ENCODE peak calls at places on chromosomes 4 and X, in five cellular contexts. One of them, this sample, is unnamed.

GRCh38 chr4:34371676-34372075 is 1872.6 kb downstream of the ARAP2 start:
- DNase-seq in choroid plexus epithelial cell: no peak
- DNase-seq in cardiac muscle cell: peak; percentile 34
- DNase-seq in psoas muscle: no peak
- DNase-seq in GM12865: no peak
- DNase-seq in this sample: no peak

GRCh38 chrX:17814557-17814956 is 46.5 kb downstream of the RAI2 start:
- DNase-seq in GM12865: no peak
- DNase-seq in cardiac muscle cell: peak; percentile 2
- DNase-seq in psoas muscle: no peak
- DNase-seq in choroid plexus epithelial cell: peak; percentile 49
- DNase-seq in this sample: no peak

GRCh38 chr4:46390353-46391058 is 578 bp upstream of the GABRA2 start:
- DNase-seq in GM12865: no peak
- DNase-seq in cardiac muscle cell: no peak
- DNase-seq in choroid plexus epithelial cell: peak; percentile 11
- DNase-seq in psoas muscle: no peak
- DNase-seq in this sample: peak; percentile 41

GRCh38 chrX:56233682-56234081 is 1.5 kb downstream of the KLF8 start:
- DNase-seq in psoas muscle: peak; percentile 49
- DNase-seq in GM12865: peak; percentile 88
- DNase-seq in cardiac muscle cell: peak; percentile 38
- DNase-seq in choroid plexus epithelial cell: peak; percentile 3
- DNase-seq in this sample: no peak

GRCh38 chr4:165493359-165493758 is 114.6 kb downstream of the CPE start:
- DNase-seq in cardiac muscle cell: peak; percentile 88
- DNase-seq in GM12865: peak; percentile 58
- DNase-seq in psoas muscle: peak; percentile 65
- DNase-seq in choroid plexus epithelial cell: peak; percentile 82
- DNase-seq in this sample: peak; percentile 72

GRCh38 chr4:74056114-74056857 is 17.8 kb upstream of the CXCL3 start:
- DNase-seq in choroid plexus epithelial cell: peak; percentile 73
- DNase-seq in cardiac muscle cell: peak; percentile 45
- DNase-seq in psoas muscle: no peak
- DNase-seq in GM12865: no peak
- DNase-seq in this sample: no peak

GRCh38 chr4:101201421-101201820 is 145.9 kb downstream of the PPP3CA start:
- DNase-seq in psoas muscle: no peak
- DNase-seq in cardiac muscle cell: no peak
- DNase-seq in choroid plexus epithelial cell: no peak
- DNase-seq in GM12865: no peak
- DNase-seq in this sample: no peak

GRCh38 chr4:109214622-109215350 is 87.7 kb downstream of the COL25A1 start:
- DNase-seq in psoas muscle: no peak
- DNase-seq in GM12865: no peak
- DNase-seq in choroid plexus epithelial cell: peak; percentile 19
- DNase-seq in cardiac muscle cell: peak; percentile 4
- DNase-seq in this sample: no peak

GRCh38 chrX:18075603-18076002 is 145.1 kb downstream of the BEND2 start:
- DNase-seq in cardiac muscle cell: no peak
- DNase-seq in GM12865: no peak
- DNase-seq in psoas muscle: no peak
- DNase-seq in choroid plexus epithelial cell: no peak
- DNase-seq in this sample: no peak

GRCh38 chrX:27976284-27976683 is 5.0 kb downstream of the DCAF8L1 start:
- DNase-seq in choroid plexus epithelial cell: peak; percentile 31
- DNase-seq in GM12865: no peak
- DNase-seq in cardiac muscle cell: peak; percentile 62
- DNase-seq in psoas muscle: no peak
- DNase-seq in this sample: no peak

GRCh38 chrX:56802921-56803848 is 74.1 kb downstream of the NBDY start:
- DNase-seq in GM12865: peak; percentile 80
- DNase-seq in psoas muscle: peak; percentile 83
- DNase-seq in cardiac muscle cell: peak; percentile 72
- DNase-seq in choroid plexus epithelial cell: peak; percentile 65
- DNase-seq in this sample: peak; percentile 79

GRCh38 chrX:132958086-132958703 is at the start of gene HS6ST2:
- DNase-seq in psoas muscle: peak; percentile 18
- DNase-seq in GM12865: no peak
- DNase-seq in choroid plexus epithelial cell: no peak
- DNase-seq in cardiac muscle cell: no peak
- DNase-seq in this sample: peak; percentile 68

DNA sequence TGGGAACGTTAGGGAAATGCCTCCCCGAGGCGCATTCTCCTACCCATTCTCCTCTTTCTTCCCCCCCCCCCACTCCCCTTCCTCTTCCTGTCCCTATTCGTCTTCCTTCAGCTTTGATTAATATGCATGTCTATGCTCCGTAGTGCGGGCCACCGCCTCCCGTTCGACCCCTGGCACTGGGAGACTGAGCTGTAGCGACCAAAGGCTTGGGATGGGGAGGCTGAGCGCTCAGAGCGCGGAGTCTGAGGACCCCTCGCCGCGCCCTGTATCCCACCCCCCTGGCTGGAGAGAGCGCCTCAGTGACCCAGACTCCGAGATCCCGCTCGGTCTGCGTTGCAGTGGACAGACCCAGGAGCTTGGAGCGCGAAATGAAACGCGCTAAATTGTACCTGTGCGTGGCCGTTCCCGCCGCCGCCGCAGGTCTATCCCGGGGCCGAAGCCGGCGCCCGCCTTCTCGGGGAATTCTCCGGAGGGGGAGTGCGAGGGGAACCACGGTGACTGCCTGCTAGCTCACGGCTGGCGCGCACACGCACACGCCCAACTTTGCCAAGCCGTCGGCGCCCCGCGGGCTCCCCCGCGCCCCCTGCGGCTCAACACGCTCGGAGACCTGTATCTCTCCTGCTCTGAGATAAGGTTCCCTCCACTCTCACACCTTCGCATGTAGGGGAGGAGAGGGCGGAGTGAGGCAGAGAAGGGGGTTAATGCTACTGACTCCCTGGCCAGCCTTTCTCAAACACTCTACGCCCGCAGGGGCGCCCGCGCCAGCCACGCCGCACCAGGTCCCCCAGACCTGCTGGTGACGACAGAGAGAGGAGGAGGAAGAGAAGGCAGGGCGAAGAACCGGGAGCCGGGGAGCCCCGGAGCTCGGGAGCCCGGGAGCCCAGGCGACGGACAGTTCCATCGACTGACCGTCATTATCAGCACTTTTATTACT is 1.5 kb upstream of the PTCHD1 start:
- DNase-seq in cardiac muscle cell: no peak
- DNase-seq in GM12865: no peak
- DNase-seq in choroid plexus epithelial cell: no peak
- DNase-seq in psoas muscle: no peak
- DNase-seq in this sample: peak; percentile 56
- H3K4me3 ChIP-seq in cardiac muscle cell: peak overlapping the region; percentile 36
- H3K4me3 ChIP-seq in GM12865: no peak overlapping the region
- H3K4me3 ChIP-seq in choroid plexus epithelial cell: no peak overlapping the region
- H3K4me3 ChIP-seq in psoas muscle: peak overlapping the region; percentile 54
- H3K4me3 ChIP-seq in this sample: peak overlapping the region; percentile 24

GRCh38 chr4:41069838-41070237 is 144.5 kb downstream of the APBB2 start:
- DNase-seq in GM12865: no peak
- DNase-seq in cardiac muscle cell: no peak
- DNase-seq in psoas muscle: no peak
- DNase-seq in choroid plexus epithelial cell: no peak
- DNase-seq in this sample: no peak
- H3K4me3 ChIP-seq in GM12865: no peak overlapping the region
- H3K4me3 ChIP-seq in cardiac muscle cell: no peak overlapping the region
- H3K4me3 ChIP-seq in psoas muscle: no peak overlapping the region
- H3K4me3 ChIP-seq in choroid plexus epithelial cell: no peak overlapping the region
- H3K4me3 ChIP-seq in this sample: no peak overlapping the region

GRCh38 chr4:115664285-115664684 is 550.9 kb upstream of the NDST4 start:
- DNase-seq in cardiac muscle cell: no peak
- DNase-seq in choroid plexus epithelial cell: no peak
- DNase-seq in psoas muscle: no peak
- DNase-seq in GM12865: no peak
- DNase-seq in this sample: no peak
- H3K4me3 ChIP-seq in cardiac muscle cell: no peak overlapping the region
- H3K4me3 ChIP-seq in choroid plexus epithelial cell: no peak overlapping the region
- H3K4me3 ChIP-seq in psoas muscle: no peak overlapping the region
- H3K4me3 ChIP-seq in GM12865: no peak overlapping the region
- H3K4me3 ChIP-seq in this sample: no peak overlapping the region

DNA sequence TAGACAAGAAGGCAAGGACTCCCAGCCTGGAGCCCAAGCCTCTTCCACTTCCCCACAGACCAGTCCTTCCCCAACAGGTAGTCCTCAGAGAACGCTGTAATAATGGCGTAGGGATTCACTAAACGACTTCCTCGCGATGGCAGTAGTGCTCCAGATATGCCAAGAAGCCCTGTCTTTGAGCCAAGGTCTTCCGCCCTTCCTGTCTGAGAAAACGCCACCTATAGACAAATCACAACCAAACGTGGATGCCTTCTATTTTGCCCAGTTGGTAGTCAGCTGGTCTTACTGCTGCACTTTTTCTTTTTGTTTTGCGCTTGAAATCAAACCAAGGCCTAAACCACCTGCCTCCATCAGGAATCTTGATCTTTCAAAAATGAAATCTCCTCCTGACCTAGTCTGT is 203.3 kb downstream of the OR13H1 start:
- DNase-seq in GM12865: peak; percentile 30
- DNase-seq in choroid plexus epithelial cell: no peak
- DNase-seq in psoas muscle: peak; percentile 59
- DNase-seq in cardiac muscle cell: no peak
- DNase-seq in this sample: no peak
- H3K4me3 ChIP-seq in GM12865: no peak overlapping the region
- H3K4me3 ChIP-seq in choroid plexus epithelial cell: no peak overlapping the region
- H3K4me3 ChIP-seq in psoas muscle: peak overlapping the region; percentile 72
- H3K4me3 ChIP-seq in cardiac muscle cell: no peak overlapping the region
- H3K4me3 ChIP-seq in this sample: peak overlapping the region; percentile 19

DNA sequence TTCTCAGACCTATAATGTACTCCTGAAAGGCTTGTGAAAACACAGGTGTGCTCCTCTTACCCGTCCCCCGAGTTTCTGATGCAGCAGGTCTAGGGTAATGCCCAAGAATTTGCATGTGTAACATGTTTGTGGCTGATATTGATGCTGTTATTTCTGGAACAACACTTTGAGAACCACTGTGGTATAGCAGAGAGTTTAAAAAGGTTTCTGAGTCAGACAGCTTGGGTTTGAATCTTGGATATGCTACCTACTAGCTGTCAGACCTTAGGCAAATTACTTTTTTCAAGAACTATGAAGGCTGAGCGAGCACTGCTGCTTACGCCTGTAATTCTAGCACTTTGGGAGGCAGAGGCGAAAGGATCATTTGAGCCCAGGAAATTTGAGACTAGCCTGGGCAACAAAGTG is 4.9 kb downstream of the AFF1 start:
- DNase-seq in GM12865: peak; percentile 97
- DNase-seq in choroid plexus epithelial cell: no peak
- DNase-seq in psoas muscle: no peak
- DNase-seq in cardiac muscle cell: no peak
- DNase-seq in this sample: no peak
- H3K4me3 ChIP-seq in GM12865: peak overlapping the region; percentile 52
- H3K4me3 ChIP-seq in choroid plexus epithelial cell: no peak overlapping the region
- H3K4me3 ChIP-seq in psoas muscle: peak overlapping the region; percentile 86
- H3K4me3 ChIP-seq in cardiac muscle cell: no peak overlapping the region
- H3K4me3 ChIP-seq in this sample: no peak overlapping the region

GRCh38 chrX:79462458-79462857 is 95.3 kb upstream of the ITM2A start:
- DNase-seq in GM12865: no peak
- DNase-seq in cardiac muscle cell: no peak
- DNase-seq in psoas muscle: no peak
- DNase-seq in choroid plexus epithelial cell: no peak
- DNase-seq in this sample: no peak
- H3K4me3 ChIP-seq in GM12865: no peak overlapping the region
- H3K4me3 ChIP-seq in cardiac muscle cell: no peak overlapping the region
- H3K4me3 ChIP-seq in psoas muscle: no peak overlapping the region
- H3K4me3 ChIP-seq in choroid plexus epithelial cell: no peak overlapping the region
- H3K4me3 ChIP-seq in this sample: no peak overlapping the region

DNA sequence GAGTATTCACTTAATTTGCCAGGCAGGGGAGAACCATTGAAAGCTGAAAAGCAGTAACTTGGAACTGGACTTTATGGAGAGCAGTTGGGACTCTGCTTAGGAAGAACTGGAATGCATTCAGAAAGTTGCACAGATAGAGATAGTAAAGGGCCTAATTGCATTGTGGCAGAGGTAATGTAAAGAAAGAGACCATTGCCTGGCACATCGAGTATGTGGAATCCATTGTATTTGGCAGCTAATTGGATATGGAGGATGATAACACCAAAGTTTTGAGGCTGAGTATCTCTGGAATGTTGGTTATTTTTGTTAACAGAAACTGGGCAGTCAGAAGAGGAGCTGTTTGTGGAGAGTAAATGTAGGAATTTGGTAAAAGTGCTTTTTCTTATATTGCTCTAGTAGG is 169.9 kb downstream of the BMPR1B start:
- DNase-seq in psoas muscle: no peak
- DNase-seq in choroid plexus epithelial cell: peak; percentile 18
- DNase-seq in cardiac muscle cell: no peak
- DNase-seq in GM12865: no peak
- DNase-seq in this sample: no peak
- H3K4me3 ChIP-seq in psoas muscle: no peak overlapping the region
- H3K4me3 ChIP-seq in choroid plexus epithelial cell: no peak overlapping the region
- H3K4me3 ChIP-seq in cardiac muscle cell: no peak overlapping the region
- H3K4me3 ChIP-seq in GM12865: no peak overlapping the region
- H3K4me3 ChIP-seq in this sample: no peak overlapping the region

GRCh38 chr4:52711834-52712171 is 39.4 kb downstream of the ERVMER34-1 start:
- DNase-seq in choroid plexus epithelial cell: no peak
- DNase-seq in psoas muscle: no peak
- DNase-seq in GM12865: no peak
- DNase-seq in cardiac muscle cell: no peak
- DNase-seq in this sample: no peak
- H3K4me3 ChIP-seq in choroid plexus epithelial cell: peak overlapping the region; percentile 46
- H3K4me3 ChIP-seq in psoas muscle: peak overlapping the region; percentile 93
- H3K4me3 ChIP-seq in GM12865: peak overlapping the region; percentile 45
- H3K4me3 ChIP-seq in cardiac muscle cell: no peak overlapping the region
- H3K4me3 ChIP-seq in this sample: peak overlapping the region; percentile 89